ENCODE peak calls at places on chromosomes 16 and 17, in seven cellular contexts. P, Z, A, H, B, M and T are unnamed samples.

GRCh38 chr17:42953669-42954068 is 10.6 kb downstream of the AARSD1 start:
- DNase-seq in P (no peak), B (no peak), A (no peak), H (no peak), M (no peak), Z (no peak), T (no peak)

GRCh38 chr17:7803981-7804380 is 30.0 kb upstream of the KDM6B start:
- DNase-seq in M (no peak), P (no peak), B (no peak), A (no peak), H (no peak), Z (peak), T (peak)

GRCh38 chr16:30724641-30725464 is 23.4 kb upstream of the PHKG2 start:
- DNase-seq in A (no peak), M (no peak), P (no peak), Z (no peak), B (no peak), H (no peak), T (no peak)

GRCh38 chr17:81039854-81040758 is 5.2 kb downstream of the BAIAP2 start:
- DNase-seq in A (peak), H (no peak), Z (no peak), P (peak), B (no peak), M (peak), T (no peak)

GRCh38 chr17:41178341-41178740 is 320 bp upstream of the KRTAP4-2 start:
- DNase-seq in P (peak), M (no peak), H (no peak), A (peak), Z (no peak), B (no peak), T (no peak)

GRCh38 chr16:56295739-56296527 is 104.6 kb downstream of the GNAO1 start:
- DNase-seq in Z (no peak), A (no peak), B (no peak), H (no peak), P (no peak), M (no peak), T (no peak)

GRCh38 chr16:3188925-3189825 is 1.2 kb downstream of the OR1F1 start:
- DNase-seq in H (no peak), M (no peak), A (peak), B (no peak), P (peak), Z (peak), T (peak)

GRCh38 chr17:67157732-67158639 is 87.0 kb downstream of the HELZ start:
- DNase-seq in H (no peak), B (no peak), M (no peak), A (peak), P (peak), Z (no peak), T (peak)

GRCh38 chr16:83940157-83940556 is 12.9 kb upstream of the OSGIN1 start:
- DNase-seq in Z (no peak), A (no peak), P (no peak), H (no peak), M (no peak), B (no peak), T (no peak)

GRCh38 chr17:65487161-65487560 is 74.3 kb downstream of the AXIN2 start:
- DNase-seq in Z (no peak), A (no peak), H (no peak), M (no peak), B (no peak), P (no peak), T (no peak)

GRCh38 chr16:19284207-19284606 is 1.3 kb upstream of the CLEC19A start:
- DNase-seq in B (no peak), M (no peak), H (no peak), P (no peak), A (no peak), Z (no peak), T (no peak)

GRCh38 chr17:2710804-2711607 is 558 bp downstream of the CLUH start:
- DNase-seq in H (no peak), B (no peak), P (no peak), M (no peak), Z (no peak), A (peak), T (peak)

DNA sequence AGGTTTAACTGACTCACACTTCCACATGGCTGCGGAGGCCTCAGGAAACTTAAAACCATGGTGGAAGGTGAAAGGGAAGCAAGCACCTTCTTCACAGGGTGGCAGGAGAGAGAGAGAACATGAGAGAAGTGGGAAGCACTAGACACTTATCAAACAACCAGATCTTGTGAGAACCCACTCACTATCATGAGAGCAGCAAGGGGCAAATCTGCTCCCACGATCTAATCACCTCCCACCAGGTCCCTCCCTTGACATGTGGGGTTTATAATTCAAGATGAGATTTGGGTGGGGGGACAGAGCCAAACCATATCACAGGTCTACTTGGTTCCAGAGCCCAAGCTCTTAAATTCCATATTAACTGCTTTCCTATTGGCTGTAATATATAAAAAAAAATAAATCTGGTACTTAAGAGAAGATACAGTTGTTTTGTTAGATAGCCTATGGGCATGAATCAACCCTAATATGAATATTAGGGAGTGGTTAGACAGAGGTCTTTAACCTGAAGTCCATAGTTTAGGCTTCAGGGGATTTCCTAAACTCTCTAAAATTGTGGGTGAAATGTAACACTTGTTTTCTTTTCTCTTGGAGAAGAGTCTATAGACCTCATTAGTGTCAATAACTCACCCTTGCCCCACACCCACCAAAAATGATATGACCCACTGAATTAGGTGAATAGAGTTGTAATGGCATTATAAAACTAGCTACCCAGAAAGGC is 56.7 kb downstream of the SKAP1 start:
- DNase-seq in H (no peak), P (no peak), B (no peak), M (no peak), A (no peak), Z (no peak), T (no peak)
- H3K9ac ChIP-seq in H (no peak), P (no peak), B (no peak), M (no peak), A (no peak), Z (no peak), T (no peak)

DNA sequence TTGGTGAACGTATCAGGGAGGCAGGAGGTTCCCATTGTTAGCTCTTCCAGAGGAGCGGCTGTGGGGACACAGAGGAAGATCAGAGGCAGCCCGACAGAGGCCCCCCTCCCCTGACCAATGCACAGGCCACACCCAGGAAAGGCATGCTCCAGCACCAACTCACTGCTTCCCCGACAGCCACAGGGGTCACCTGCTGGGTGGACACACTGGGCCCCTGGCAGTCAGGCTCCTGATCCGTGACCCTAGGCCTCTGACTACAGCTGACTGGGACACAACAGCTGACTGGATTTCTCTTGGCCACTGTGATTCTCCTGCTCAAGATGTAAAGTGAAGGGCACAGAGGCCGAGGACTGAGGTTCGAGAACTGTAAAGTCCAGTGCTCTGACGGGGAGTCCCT is 63.5 kb downstream of the IL21R start:
- DNase-seq in P (no peak), B (no peak), A (no peak), M (no peak), H (no peak), Z (no peak), T (no peak)
- H2BK120ac ChIP-seq in P (no peak), B (no peak), A (no peak), M (no peak), H (no peak), Z (no peak), T (no peak)

DNA sequence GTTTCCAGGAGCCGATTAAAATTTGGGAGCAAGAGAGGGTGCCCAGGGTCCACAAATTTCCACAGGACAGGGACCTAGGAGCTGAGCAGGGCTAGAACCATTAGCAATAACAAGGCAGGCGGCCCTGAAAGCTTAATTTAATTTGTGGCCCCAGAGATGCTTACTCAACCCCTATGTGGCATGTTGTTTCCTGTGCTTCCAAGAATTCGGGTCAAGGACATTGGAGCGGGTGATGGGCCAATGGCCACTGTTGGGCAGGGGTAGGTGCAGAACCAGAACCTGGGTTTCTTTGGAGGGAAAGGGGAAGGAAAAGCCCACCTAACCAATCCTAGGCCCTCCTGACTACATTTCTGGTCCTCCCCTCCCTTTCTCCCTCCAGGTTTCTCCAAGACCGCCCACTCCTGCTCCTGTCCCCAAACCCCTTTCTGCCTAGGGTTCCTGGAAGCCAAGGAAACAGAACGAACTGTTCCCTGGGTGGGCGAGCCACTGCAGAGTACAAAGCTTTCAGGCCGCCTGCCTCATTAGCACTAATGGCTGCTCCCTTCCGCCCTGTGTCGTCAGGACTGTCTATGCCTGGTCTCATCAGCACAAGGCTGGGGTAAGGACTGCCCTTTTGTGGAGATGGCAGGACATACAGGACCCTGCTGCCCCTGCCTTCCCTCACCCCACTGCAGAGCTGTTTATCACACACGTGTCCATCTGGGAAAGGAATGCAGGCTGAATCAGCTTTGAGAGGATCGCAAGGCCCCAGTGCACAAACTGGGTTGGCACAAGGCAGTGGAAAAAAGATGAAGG is 581 bp upstream of the AGRP start:
- DNase-seq in M (no peak), Z (no peak), P (peak), H (no peak), A (no peak), B (no peak), T (no peak)
- H3K9ac ChIP-seq in M (no peak), Z (no peak), P (no peak), H (no peak), A (no peak), B (no peak), T (no peak)

DNA sequence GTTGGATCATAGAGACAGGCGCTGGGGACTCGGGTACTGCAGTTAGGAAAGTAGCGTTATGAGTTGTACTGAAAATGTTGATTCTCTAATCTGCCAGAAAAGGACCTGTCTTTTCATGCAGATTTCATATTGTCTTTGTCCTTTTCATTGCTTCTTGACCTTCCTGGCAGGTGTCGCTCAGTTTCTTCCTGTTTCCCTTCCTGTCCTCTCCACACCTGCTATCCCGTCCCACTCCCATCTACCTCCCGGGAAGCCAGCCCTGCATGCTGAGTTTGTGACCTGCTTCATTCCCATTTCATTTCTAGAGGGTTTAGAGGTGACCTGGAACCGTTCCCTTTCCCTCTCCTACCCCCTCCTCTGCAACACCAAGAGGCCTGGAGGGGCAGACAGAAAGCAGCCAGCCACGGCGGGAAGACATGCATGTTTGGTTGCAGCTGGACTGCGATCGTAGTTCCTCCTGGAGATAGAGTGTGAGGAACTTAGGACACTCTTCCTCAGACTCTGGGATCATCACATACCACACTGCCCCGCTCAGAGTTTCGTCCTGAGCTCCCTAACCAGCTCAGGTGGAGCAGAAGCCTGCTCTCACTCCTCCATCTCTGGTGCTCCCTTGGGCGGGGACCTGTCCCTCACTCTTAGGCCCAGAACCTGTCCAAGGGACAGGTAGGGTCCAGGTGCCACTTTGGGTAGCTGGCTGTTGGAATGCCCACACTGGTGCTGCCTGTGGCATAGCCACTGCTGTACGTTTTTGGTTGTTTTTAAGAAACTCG is 23.9 kb upstream of the ARHGAP23 start:
- DNase-seq in A (no peak), H (no peak), M (no peak), Z (peak), B (no peak), P (no peak), T (no peak)
- H2BK120ac ChIP-seq in A (no peak), H (no peak), M (no peak), Z (no peak), B (no peak), P (no peak), T (no peak)

GRCh38 chr16:11563493-11564040 is 23.2 kb downstream of the LITAF start:
- DNase-seq in P (no peak), Z (no peak), H (no peak), M (no peak), B (no peak), A (no peak), T (peak)

GRCh38 chr16:11565665-11566064 is 21.1 kb downstream of the LITAF start:
- DNase-seq in P (no peak), H (no peak), A (no peak), B (no peak), Z (no peak), M (no peak), T (no peak)

GRCh38 chr16:11564046-11564926 is 22.4 kb downstream of the LITAF start:
- DNase-seq in M (no peak), P (no peak), A (no peak), Z (no peak), H (no peak), B (no peak), T (no peak)

GRCh38 chr16:11562941-11563340 is 23.8 kb downstream of the LITAF start:
- DNase-seq in Z (no peak), B (no peak), H (no peak), P (no peak), M (no peak), A (no peak), T (no peak)

DNA sequence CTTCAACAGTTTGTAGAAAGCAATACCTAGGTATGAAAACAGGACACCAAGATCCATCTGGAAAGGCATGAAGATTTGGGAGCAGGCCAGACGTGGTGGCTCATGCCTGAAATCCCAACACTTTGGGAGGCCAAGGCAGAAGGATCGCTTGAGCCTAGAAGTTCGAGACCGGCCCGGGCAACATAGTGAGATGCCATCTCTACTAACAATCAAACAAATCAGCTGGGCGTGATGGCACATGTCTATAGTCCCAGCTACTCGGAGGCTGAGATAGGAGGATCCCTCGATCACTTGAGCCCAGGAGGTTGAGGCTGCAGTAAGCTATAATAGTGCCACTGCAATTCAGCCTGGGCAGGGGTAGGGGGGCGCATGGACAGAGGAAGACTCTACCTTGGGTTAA is 20.3 kb downstream of the LITAF start:
- DNase-seq in Z (no peak), M (no peak), H (no peak), P (no peak), B (no peak), A (no peak), T (no peak)
- H3K9ac ChIP-seq in Z (no peak), M (no peak), H (no peak), P (no peak), B (no peak), A (no peak), T (no peak)

GRCh38 chr16:24507959-24508358 is 31.4 kb upstream of the RBBP6 start:
- DNase-seq in P (no peak), B (no peak), H (no peak), A (peak), Z (no peak), M (no peak), T (no peak)

GRCh38 chr16:24508614-24509013 is 30.8 kb upstream of the RBBP6 start:
- DNase-seq in H (no peak), Z (no peak), P (peak), A (peak), M (peak), B (no peak), T (peak)

GRCh38 chr16:24511174-24511573 is 28.2 kb upstream of the RBBP6 start:
- DNase-seq in H (no peak), Z (no peak), A (no peak), P (no peak), B (no peak), M (no peak), T (no peak)

GRCh38 chr16:24511801-24512200 is 27.6 kb upstream of the RBBP6 start:
- DNase-seq in A (no peak), H (no peak), P (no peak), M (no peak), B (no peak), Z (no peak), T (no peak)

DNA sequence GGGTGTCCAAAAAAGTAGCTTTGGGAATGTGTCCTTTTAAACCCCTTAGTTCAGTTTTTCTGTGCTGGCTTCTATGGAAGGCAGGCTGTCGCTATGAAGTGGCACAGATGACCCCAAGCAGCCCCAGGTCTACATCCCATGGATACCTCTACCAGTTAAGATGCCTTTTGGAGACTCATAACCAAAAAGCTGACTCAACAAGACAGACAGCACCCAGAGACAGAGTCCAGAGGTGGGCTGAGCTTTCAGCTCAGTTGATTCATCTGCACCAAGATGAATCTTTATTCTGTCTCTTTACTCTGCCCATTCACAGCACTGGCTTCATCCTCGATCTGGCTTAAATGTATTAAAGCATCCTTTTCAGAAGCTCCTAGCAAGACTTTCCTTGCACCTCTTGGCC is 29.8 kb upstream of the RBBP6 start:
- DNase-seq in M (no peak), P (no peak), A (no peak), B (no peak), H (no peak), Z (no peak), T (no peak)
- H2BK120ac ChIP-seq in M (no peak), P (no peak), A (no peak), B (no peak), H (no peak), Z (no peak), T (no peak)

DNA sequence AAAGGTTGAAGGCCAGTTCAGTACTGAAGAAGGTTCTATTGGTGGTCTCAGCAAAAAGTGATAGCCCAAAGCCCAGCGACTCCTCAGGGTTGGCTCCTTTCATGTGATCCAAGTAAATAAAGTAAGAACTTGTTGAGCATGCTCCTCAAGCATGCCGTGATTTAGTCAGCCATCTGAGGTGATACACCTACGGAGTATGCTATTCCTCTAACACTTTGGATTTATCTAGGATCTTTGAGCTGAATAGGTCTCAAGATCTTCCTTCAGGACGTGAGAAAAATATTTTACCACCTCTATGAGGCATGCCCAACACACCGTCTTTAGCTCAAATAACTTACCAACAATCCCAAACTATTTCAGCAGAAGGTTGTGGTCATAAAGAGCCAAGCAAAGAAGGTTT is 153.3 kb upstream of the CORO6 start:
- DNase-seq in P (no peak), H (no peak), A (no peak), Z (no peak), M (peak), B (no peak), T (no peak)
- H3K9ac ChIP-seq in P (no peak), H (no peak), A (no peak), Z (no peak), M (no peak), B (no peak), T (no peak)